ENCODE peak calls at places on chromosomes 3 and 15, in four cellular contexts. D is body of pancreas, A is prostate gland, Z is A549. X is an unnamed sample.

GRCh38 chr15:52738311-52738710 is 51.8 kb downstream of the ONECUT1 start:
- DNase-seq in D (no peak), A (no peak), Z (no peak), X (no peak)

GRCh38 chr3:180403156-180403555 is 198.8 kb upstream of the TTC14 start:
- DNase-seq in D (no peak), A (no peak), Z (no peak), X (no peak)

GRCh38 chr3:28467414-28467813 is 118.8 kb upstream of the AZI2 start:
- DNase-seq in D (no peak), A (no peak), Z (no peak), X (no peak)

GRCh38 chr3:117692416-117692995 is 982.9 kb downstream of the TUSC7 start:
- DNase-seq in D (no peak), A (no peak), Z (no peak), X (no peak)

GRCh38 chr3:98812851-98813374 is 49.8 kb downstream of the ST3GAL6 start:
- DNase-seq in D (peak; percentile 14), A (no peak), Z (peak; percentile 45), X (peak; percentile 54)

GRCh38 chr3:136804164-136804563 is 14.8 kb upstream of the SLC35G2 start:
- DNase-seq in D (no peak), A (no peak), Z (no peak), X (no peak)

GRCh38 chr3:183825380-183826161 is at the start of gene MAP6D1:
- DNase-seq in D (peak; percentile 49), A (peak; percentile 23), Z (peak; percentile 45), X (peak; percentile 72)

GRCh38 chr3:156509209-156510174 is 45.4 kb downstream of the SSR3 start:
- DNase-seq in D (no peak), A (no peak), Z (peak; percentile 63), X (peak; percentile 60)

GRCh38 chr15:35705030-35705884 is 159.3 kb upstream of the DPH6 start:
- DNase-seq in D (no peak), A (no peak), Z (no peak), X (no peak)

GRCh38 chr3:129305592-129306091 is 27.0 kb downstream of the HMCES start:
- DNase-seq in D (peak; percentile 95), A (peak; percentile 94), Z (no peak), X (peak; percentile 81)

GRCh38 chr15:68815598-68815997 is 5.1 kb downstream of the ANP32A start:
- DNase-seq in D (no peak), A (no peak), Z (no peak), X (no peak)

GRCh38 chr3:53202331-53203015 is 41.5 kb downstream of the PRKCD start:
- DNase-seq in D (no peak), A (no peak), Z (no peak), X (no peak)

GRCh38 chr3:20185364-20185732 is 658 bp downstream of the SGO1 start:
- DNase-seq in D (no peak), A (no peak), Z (no peak), X (peak; percentile 67)

GRCh38 chr15:46556559-46556958 is 921.7 kb downstream of the SQOR start:
- DNase-seq in D (no peak), A (no peak), Z (no peak), X (no peak)

GRCh38 chr3:121165397-121165837 is 257.4 kb downstream of the STXBP5L start:
- DNase-seq in D (no peak), A (no peak), Z (no peak), X (no peak)

GRCh38 chr15:71449363-71449762 is 334.1 kb downstream of the THSD4 start:
- DNase-seq in D (no peak), A (no peak), Z (no peak), X (no peak)
- TF ChIP-seq POLR2A in D (no peak), A (no peak), Z (no peak), X (no peak)

DNA sequence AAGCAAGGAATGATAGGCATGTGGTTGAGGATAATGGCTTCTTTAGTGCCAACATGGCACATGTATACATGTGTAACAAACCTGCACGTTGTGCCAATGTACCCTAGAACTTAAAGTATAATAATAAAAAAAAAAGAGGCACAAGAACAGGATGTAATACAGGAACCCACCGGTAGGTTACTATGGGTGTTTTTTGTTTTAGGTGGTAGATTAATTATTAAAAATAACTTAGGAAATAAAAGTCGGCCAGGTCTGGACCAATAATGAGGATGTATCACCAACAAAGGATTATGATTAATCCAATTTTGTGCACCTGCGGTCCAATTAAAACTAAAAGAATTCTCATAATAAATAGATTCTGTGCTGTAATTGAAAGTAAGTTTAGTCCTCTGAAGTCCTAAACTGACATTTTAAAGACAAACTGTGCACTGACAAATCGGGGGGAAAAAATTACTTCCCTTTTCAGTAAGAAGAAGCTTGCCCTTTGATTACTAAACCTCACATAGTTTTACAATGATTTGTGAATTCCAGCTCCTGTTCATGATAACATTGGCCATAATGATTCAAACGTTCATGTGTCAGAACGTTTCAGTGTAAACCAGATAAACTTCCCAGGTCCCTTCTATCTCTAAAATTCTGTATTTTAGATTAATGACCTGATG is 62.2 kb downstream of the CASR start:
- DNase-seq in D (no peak), A (no peak), Z (no peak), X (no peak)
- TF ChIP-seq POLR2A in D (no peak), A (no peak), Z (no peak), X (no peak)

GRCh38 chr3:187738089-187738399 is 7.2 kb downstream of the BCL6 start:
- DNase-seq in D (no peak), A (no peak), Z (no peak), X (no peak)
- TF ChIP-seq POLR2A in D (no peak), A (no peak), Z (no peak), X (no peak)

GRCh38 chr3:186785517-186786018 is 2.2 kb downstream of the EIF4A2 start:
- DNase-seq in D (no peak), A (no peak), Z (no peak), X (no peak)

GRCh38 chr3:186783070-186783730 is at the start of gene EIF4A2:
- DNase-seq in D (peak; percentile 92), A (peak; percentile 87), Z (peak; percentile 71), X (peak; percentile 96)

GRCh38 chr3:186784820-186785516 is 1.6 kb downstream of the EIF4A2 start:
- DNase-seq in D (peak; percentile 23), A (no peak), Z (no peak), X (peak; percentile 34)

GRCh38 chr3:186782542-186783069 is 771 bp upstream of the EIF4A2 start:
- DNase-seq in D (no peak), A (no peak), Z (no peak), X (peak; percentile 62)

GRCh38 chr3:186783731-186784515 is 546 bp downstream of the EIF4A2 start:
- DNase-seq in D (peak; percentile 89), A (peak; percentile 84), Z (peak; percentile 26), X (peak; percentile 94)
- TF ChIP-seq POLR2A in D (no peak), A (peak; percentile 89), Z (peak; percentile 35), X (peak; percentile 97)

GRCh38 chr3:141378556-141378955 is 10.3 kb downstream of the ZBTB38 start:
- DNase-seq in D (no peak), A (no peak), Z (no peak), X (no peak)

GRCh38 chr3:141380987-141381386 is 12.7 kb downstream of the ZBTB38 start:
- DNase-seq in D (no peak), A (no peak), Z (no peak), X (no peak)

GRCh38 chr3:141380279-141380678 is 12.0 kb downstream of the ZBTB38 start:
- DNase-seq in D (no peak), A (no peak), Z (no peak), X (no peak)

GRCh38 chr3:141377377-141377776 is 9.1 kb downstream of the ZBTB38 start:
- DNase-seq in D (no peak), A (no peak), Z (no peak), X (no peak)

DNA sequence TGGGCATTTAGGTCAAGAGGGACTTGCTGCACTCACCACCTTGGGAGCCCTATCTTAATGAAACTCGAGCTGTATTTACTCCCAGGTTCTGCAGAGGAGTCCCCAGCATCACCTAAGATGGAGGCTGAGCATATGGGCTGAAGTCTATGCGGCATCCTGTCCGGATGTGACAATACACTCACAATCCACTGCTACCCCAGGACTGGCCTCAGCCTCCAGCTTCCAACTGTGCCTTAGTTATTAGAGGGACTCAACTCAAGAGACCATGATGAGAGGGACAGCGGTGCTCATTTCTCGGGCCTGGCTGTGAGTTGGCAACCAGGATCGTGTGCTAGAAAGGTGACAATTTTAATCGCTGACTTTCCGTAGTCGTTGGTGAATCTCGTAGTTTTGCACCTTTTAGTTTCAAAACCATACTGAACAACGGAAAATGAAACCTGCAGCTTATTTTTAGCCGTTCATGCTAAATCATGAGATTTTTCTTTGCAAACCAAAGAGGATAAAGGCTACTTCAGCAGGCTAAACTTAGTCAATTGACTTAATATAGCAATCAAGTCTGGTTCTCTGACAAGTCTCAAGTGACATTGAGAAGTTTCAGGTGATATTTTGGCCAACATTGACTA is 11.1 kb downstream of the ZBTB38 start:
- DNase-seq in D (no peak), A (no peak), Z (no peak), X (no peak)
- TF ChIP-seq POLR2A in D (no peak), A (no peak), Z (no peak), X (no peak)

GRCh38 chr3:122682016-122682374 is 1.4 kb downstream of the PARP14 start:
- DNase-seq in D (no peak), A (no peak), Z (no peak), X (no peak)

GRCh38 chr3:122681294-122682015 is 816 bp downstream of the PARP14 start:
- DNase-seq in D (no peak), A (no peak), Z (no peak), X (peak; percentile 36)

GRCh38 chr3:122679467-122680291 is 960 bp upstream of the PARP14 start:
- DNase-seq in D (peak; percentile 33), A (no peak), Z (peak; percentile 16), X (peak; percentile 63)

GRCh38 chr3:122679085-122679466 is 1.6 kb upstream of the PARP14 start:
- DNase-seq in D (peak; percentile 86), A (peak; percentile 81), Z (peak; percentile 69), X (peak; percentile 88)

DNA sequence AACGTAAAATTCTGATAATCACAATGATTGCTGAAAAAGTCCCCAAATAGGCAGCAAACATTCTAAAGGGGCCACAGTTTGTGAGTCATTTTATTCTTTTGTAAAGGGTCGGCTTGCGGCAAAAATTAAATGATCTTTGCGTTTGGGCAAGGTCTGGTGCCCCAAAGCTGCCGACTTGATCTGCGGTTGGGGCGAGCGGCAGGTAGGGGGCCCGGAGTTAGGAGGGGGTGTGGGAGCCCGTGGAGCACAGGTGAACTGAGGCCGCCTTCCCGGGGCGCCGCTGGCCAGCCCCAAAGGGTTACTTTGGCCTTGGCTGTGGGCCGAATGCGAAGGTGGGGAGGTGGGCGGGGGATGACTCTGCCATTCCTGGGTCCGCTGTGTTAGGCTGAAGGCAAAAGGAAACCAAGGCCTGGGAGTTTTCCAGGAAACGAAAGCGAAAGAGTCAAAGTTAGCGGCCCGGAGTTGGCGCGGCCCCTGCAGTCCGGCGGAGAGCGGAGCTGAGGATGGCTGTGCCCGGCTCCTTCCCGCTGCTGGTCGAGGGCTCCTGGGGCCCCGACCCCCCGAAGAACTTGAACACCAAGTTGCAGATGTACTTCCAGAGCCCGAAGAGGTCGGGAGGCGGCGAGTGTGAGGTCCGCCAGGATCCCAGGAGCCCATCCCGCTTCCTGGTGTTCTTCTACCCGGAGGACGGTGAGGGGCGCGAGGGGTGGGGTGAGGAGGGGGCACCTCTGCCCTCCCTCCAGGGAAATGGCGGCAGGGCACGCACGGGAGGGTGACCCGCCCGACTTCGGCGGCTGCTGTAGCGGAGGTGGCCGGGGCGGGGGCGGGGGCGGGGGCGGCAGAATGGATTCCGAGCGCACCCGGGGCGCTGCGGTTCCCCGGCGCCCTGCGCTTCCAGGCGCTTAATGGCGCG is at the start of gene PARP14:
- DNase-seq in D (peak; percentile 86), A (peak; percentile 71), Z (peak; percentile 35), X (peak; percentile 90)
- TF ChIP-seq POLR2A in D (peak; percentile 76), A (peak; percentile 48), Z (peak; percentile 24), X (peak; percentile 35)

GRCh38 chr3:49802719-49803463 is at the start of gene INKA1:
- DNase-seq in D (peak; percentile 90), A (peak; percentile 89), Z (peak; percentile 70), X (peak; percentile 94)
- TF ChIP-seq POLR2A in D (peak; percentile 37), A (peak; percentile 82), Z (no peak), X (peak; percentile 35)